ENCODE peak calls at places on chromosomes 12 and 14, in nine cellular contexts. E, O, P, I, L, Y, A, G and T are unnamed samples.

GRCh38 chr14:32087173-32087861 is 10.2 kb downstream of the ARHGAP5 start:
- DNase-seq in E (no peak), O (no peak), P (no peak), I (no peak), L (no peak), Y (no peak), A (peak; percentile 50), G (no peak), T (no peak)

GRCh38 chr14:99689266-99690236 is 5.5 kb downstream of the CYP46A1 start:
- DNase-seq in E (no peak), O (no peak), P (no peak), I (no peak), L (no peak), Y (no peak), A (no peak), G (no peak), T (peak; percentile 38)

GRCh38 chr12:48424644-48425043 is 47.7 kb upstream of the ANP32D start:
- DNase-seq in E (no peak), O (no peak), P (no peak), I (no peak), L (no peak), Y (no peak), A (no peak), G (no peak), T (no peak)

GRCh38 chr12:72015895-72016294 is 77.2 kb downstream of the TPH2 start:
- DNase-seq in E (no peak), O (no peak), P (no peak), I (no peak), L (no peak), Y (no peak), A (no peak), G (no peak), T (no peak)

GRCh38 chr12:54175130-54175963 is 13.4 kb downstream of the SMUG1 start:
- DNase-seq in E (no peak), O (peak; percentile 47), P (no peak), I (no peak), L (no peak), Y (no peak), A (no peak), G (no peak), T (no peak)

GRCh38 chr12:990308-990648 is 745 bp upstream of the ERC1 start:
- DNase-seq in E (peak; percentile 85), O (peak; percentile 42), P (peak; percentile 64), I (peak; percentile 83), L (peak; percentile 62), Y (no peak), A (peak; percentile 88), G (peak; percentile 64), T (peak; percentile 70)

GRCh38 chr12:52713960-52714886 is 10.9 kb upstream of the KRT77 start:
- DNase-seq in E (no peak), O (no peak), P (no peak), I (no peak), L (no peak), Y (peak; percentile 49), A (peak; percentile 35), G (no peak), T (no peak)

GRCh38 chr14:56117765-56118610 is at the start of gene PELI2:
- DNase-seq in E (peak; percentile 88), O (peak; percentile 66), P (peak; percentile 69), I (peak; percentile 89), L (peak; percentile 67), Y (peak; percentile 89), A (peak; percentile 86), G (peak; percentile 80), T (no peak)

DNA sequence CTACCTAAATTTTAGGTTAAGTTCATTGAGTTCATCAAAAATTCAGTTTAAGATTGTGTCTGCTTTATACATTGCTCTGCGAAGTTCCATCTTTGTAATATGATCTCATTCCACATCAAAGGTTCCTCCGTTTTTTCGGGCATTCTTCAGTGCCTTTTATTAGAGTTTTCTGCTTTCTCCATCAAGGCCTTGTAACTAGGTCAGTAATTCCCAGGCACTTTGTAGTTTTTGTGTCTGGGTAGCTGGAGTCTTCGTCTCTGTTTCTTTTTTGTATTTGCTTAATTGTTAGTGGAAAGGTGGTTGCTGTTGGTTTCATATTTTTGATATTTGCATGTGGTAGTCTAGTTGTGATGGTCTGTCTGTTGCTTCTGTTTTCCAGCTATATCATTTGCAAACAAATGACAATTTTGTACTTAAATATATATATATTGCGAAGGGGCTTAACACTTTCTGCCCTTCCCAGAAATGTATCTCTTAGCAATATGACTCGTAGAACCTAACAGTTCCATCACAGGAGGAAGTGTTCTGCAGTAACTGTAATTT is 88.6 kb upstream of the DYNC1H1 start:
- DNase-seq in E (no peak), O (no peak), P (no peak), I (no peak), L (no peak), Y (no peak), A (peak; percentile 6), G (no peak), T (no peak)
- H3K4me1 ChIP-seq in E (no peaks in the 10 kb centered on the region), O (peaks cover 2% of the 10 kb centered on the region), P (peaks cover 10% of the 10 kb centered on the region), I (peaks cover 34% of the 10 kb centered on the region), L (peaks cover 12% of the 10 kb centered on the region), Y (peaks cover 55% of the 10 kb centered on the region), A (peaks cover 18% of the 10 kb centered on the region), G (peaks cover 88% of the 10 kb centered on the region), T (peaks cover 50% of the 10 kb centered on the region)

GRCh38 chr14:88007608-88008007 is 2.7 kb downstream of the GPR65 start:
- DNase-seq in E (no peak), O (no peak), P (no peak), I (no peak), L (no peak), Y (no peak), A (no peak), G (no peak), T (no peak)

GRCh38 chr14:88002421-88002820 is 2.5 kb upstream of the GPR65 start:
- DNase-seq in E (no peak), O (no peak), P (no peak), I (no peak), L (no peak), Y (no peak), A (no peak), G (no peak), T (no peak)

GRCh38 chr14:88005978-88006851 is 1.3 kb downstream of the GPR65 start:
- DNase-seq in E (no peak), O (peak; percentile 67), P (no peak), I (peak; percentile 47), L (no peak), Y (peak; percentile 72), A (no peak), G (no peak), T (no peak)

GRCh38 chr14:88004637-88005036 is 298 bp upstream of the GPR65 start:
- DNase-seq in E (no peak), O (no peak), P (no peak), I (no peak), L (no peak), Y (no peak), A (no peak), G (no peak), T (no peak)

DNA sequence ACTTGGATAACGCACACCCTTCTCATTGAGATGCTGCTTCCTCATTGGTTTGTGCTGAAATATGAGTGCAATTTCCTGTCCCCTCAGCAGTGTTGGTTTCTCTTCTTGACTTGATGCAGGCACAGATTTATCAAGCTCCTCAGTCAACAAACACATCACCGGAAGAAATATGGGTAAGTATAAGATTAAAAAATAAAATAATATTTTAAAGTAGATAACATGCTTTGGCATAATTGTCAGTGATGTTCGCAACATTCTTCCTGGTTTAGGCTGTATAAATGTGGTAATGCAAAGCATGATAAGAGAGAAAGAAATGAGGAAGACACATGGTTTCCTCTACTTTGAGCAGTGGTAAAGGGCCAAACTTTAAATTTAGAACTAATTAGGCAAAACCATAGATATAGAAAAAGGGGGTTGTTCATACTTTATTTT is at the start of gene GPR65:
- DNase-seq in E (no peak), O (peak; percentile 55), P (no peak), I (no peak), L (no peak), Y (peak; percentile 59), A (peak; percentile 24), G (no peak), T (no peak)
- H3K4me1 ChIP-seq in E (no peaks in the 10 kb centered on the region), O (no peaks in the 10 kb centered on the region), P (no peaks in the 10 kb centered on the region), I (no peaks in the 10 kb centered on the region), L (no peaks in the 10 kb centered on the region), Y (peaks cover 17% of the 10 kb centered on the region), A (no peaks in the 10 kb centered on the region), G (no peaks in the 10 kb centered on the region), T (no peaks in the 10 kb centered on the region)

GRCh38 chr12:122022393-122023338 is 982 bp downstream of the BCL7A start:
- DNase-seq in E (peak; percentile 47), O (no peak), P (no peak), I (no peak), L (peak; percentile 31), Y (peak; percentile 39), A (peak; percentile 62), G (peak; percentile 32), T (no peak)

GRCh38 chr12:122021193-122021821 is 377 bp upstream of the BCL7A start:
- DNase-seq in E (peak; percentile 54), O (no peak), P (no peak), I (no peak), L (peak; percentile 40), Y (peak; percentile 20), A (peak; percentile 55), G (peak; percentile 32), T (no peak)

GRCh38 chr12:122023339-122024131 is 1.9 kb downstream of the BCL7A start:
- DNase-seq in E (peak; percentile 88), O (peak; percentile 36), P (peak; percentile 66), I (peak; percentile 66), L (peak; percentile 72), Y (peak; percentile 7), A (peak; percentile 87), G (peak; percentile 69), T (peak; percentile 76)

GRCh38 chr12:122020795-122021192 is 890 bp upstream of the BCL7A start:
- DNase-seq in E (no peak), O (no peak), P (no peak), I (no peak), L (no peak), Y (no peak), A (no peak), G (no peak), T (no peak)

GRCh38 chr12:122021822-122022392 is at the start of gene BCL7A:
- DNase-seq in E (peak; percentile 78), O (peak; percentile 61), P (peak; percentile 58), I (peak; percentile 72), L (peak; percentile 75), Y (peak; percentile 65), A (peak; percentile 77), G (peak; percentile 70), T (peak; percentile 70)
- H3K4me1 ChIP-seq in E (peaks cover 19% of the 10 kb centered on the region), O (no peaks in the 10 kb centered on the region), P (no peaks in the 10 kb centered on the region), I (peaks cover 25% of the 10 kb centered on the region), L (no peaks in the 10 kb centered on the region), Y (no peaks in the 10 kb centered on the region), A (peaks cover 5% of the 10 kb centered on the region), G (peaks cover 37% of the 10 kb centered on the region), T (peaks cover 22% of the 10 kb centered on the region)

GRCh38 chr12:114701104-114701414 is 17.1 kb upstream of the TBX3 start:
- DNase-seq in E (peak; percentile 54), O (no peak), P (no peak), I (no peak), L (no peak), Y (no peak), A (peak; percentile 16), G (no peak), T (no peak)

GRCh38 chr12:114703060-114703493 is 19.1 kb upstream of the TBX3 start:
- DNase-seq in E (peak; percentile 53), O (no peak), P (no peak), I (no peak), L (no peak), Y (no peak), A (no peak), G (no peak), T (no peak)

GRCh38 chr12:114701553-114701952 is 17.6 kb upstream of the TBX3 start:
- DNase-seq in E (no peak), O (no peak), P (no peak), I (no peak), L (no peak), Y (no peak), A (no peak), G (no peak), T (no peak)

GRCh38 chr12:114700392-114701103 is 16.6 kb upstream of the TBX3 start:
- DNase-seq in E (peak; percentile 71), O (no peak), P (no peak), I (no peak), L (no peak), Y (no peak), A (no peak), G (no peak), T (no peak)

DNA sequence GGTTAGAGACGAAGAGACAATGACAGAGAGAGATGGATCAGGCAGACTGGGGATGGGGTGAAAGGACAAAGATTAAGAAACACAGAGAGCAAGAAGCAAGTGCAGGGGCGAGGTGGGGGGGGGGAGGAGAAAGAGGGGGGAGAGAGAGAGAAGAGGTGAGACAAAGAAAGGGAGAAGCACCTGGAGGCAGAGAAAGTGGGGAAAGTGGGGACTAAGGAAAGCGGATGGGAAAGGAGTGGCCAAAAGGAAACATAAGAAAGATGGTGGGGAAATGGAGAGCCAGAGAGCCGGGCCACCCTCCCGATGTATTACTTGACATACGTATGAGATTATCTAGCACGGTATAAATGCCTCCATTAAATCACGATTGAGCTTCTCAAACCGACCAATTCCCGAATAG is 18.5 kb upstream of the TBX3 start:
- DNase-seq in E (no peak), O (no peak), P (no peak), I (no peak), L (no peak), Y (no peak), A (no peak), G (no peak), T (no peak)
- H3K4me1 ChIP-seq in E (peaks cover 36% of the 10 kb centered on the region), O (no peaks in the 10 kb centered on the region), P (no peaks in the 10 kb centered on the region), I (no peaks in the 10 kb centered on the region), L (no peaks in the 10 kb centered on the region), Y (no peaks in the 10 kb centered on the region), A (peaks cover 13% of the 10 kb centered on the region), G (peaks cover 26% of the 10 kb centered on the region), T (peaks cover 10% of the 10 kb centered on the region)